ENCODE peak calls at places on chromosomes 11 and 22, in five cellular contexts. E is psoas muscle, X is RPMI7951, T is AG09319, L is H54. J is an unnamed sample.

GRCh38 chr22:30537083-30537731 is 9.3 kb downstream of the SEC14L6 start:
- DNase-seq in E (no peak), L (no peak), T (no peak), X (no peak), J (no peak)

GRCh38 chr22:23849009-23850006 is 8.4 kb upstream of the SLC2A11 start:
- DNase-seq in T (peak), E (peak), L (peak), X (peak), J (peak)

GRCh38 chr11:119488256-119488995 is 65.5 kb upstream of the THY1 start:
- DNase-seq in E (no peak), T (no peak), L (no peak), X (no peak), J (no peak)

GRCh38 chr22:21866821-21867527 is 471 bp downstream of the MAPK1 start:
- DNase-seq in E (no peak), L (peak), T (no peak), X (no peak), J (peak)

GRCh38 chr11:112639469-112639868 is 321.8 kb upstream of the NCAM1 start:
- DNase-seq in T (no peak), L (no peak), X (no peak), E (no peak), J (no peak)

GRCh38 chr11:124837491-124837856 is 27.8 kb upstream of the ROBO3 start:
- DNase-seq in E (no peak), X (peak), T (peak), L (peak), J (peak)

GRCh38 chr22:26648011-26648497 is 9.3 kb upstream of the MIAT start:
- DNase-seq in E (no peak), L (no peak), X (peak), T (no peak), J (no peak)

GRCh38 chr11:14095882-14096281 is 133.4 kb downstream of the SPON1 start:
- DNase-seq in E (no peak), T (no peak), L (no peak), X (no peak), J (no peak)

GRCh38 chr11:100824041-100824440 is 137.0 kb downstream of the ARHGAP42 start:
- DNase-seq in T (no peak), E (no peak), X (peak), L (no peak), J (no peak)

GRCh38 chr11:67436459-67437081 is 912 bp downstream of the PTPRCAP start:
- DNase-seq in T (no peak), X (no peak), L (no peak), E (no peak), J (peak)

GRCh38 chr11:121615506-121615905 is 162.7 kb upstream of the SORL1-AS1 start:
- DNase-seq in X (peak), E (no peak), T (no peak), L (no peak), J (peak)

GRCh38 chr22:19472233-19472632 is 6.8 kb downstream of the UFD1 start:
- DNase-seq in T (no peak), E (no peak), X (no peak), L (no peak), J (no peak)

GRCh38 chr11:2521681-2522630 is 77.1 kb downstream of the KCNQ1 start:
- DNase-seq in E (peak), L (no peak), T (no peak), X (no peak), J (no peak)

GRCh38 chr11:64891215-64891848 is 12.9 kb upstream of the EHD1 start:
- DNase-seq in T (no peak), X (no peak), E (no peak), L (no peak), J (no peak)

GRCh38 chr22:44091021-44091721 is 67.1 kb downstream of the PARVB start:
- DNase-seq in T (no peak), L (no peak), X (peak), E (no peak), J (no peak)

GRCh38 chr22:47165338-47165931 is 403.0 kb downstream of the TBC1D22A start:
- DNase-seq in X (no peak), E (no peak), T (no peak), L (no peak), J (no peak)

GRCh38 chr11:89521792-89522191 is 30.6 kb upstream of the NOX4 start:
- DNase-seq in X (no peak), T (no peak), E (no peak), L (no peak), J (no peak)

GRCh38 chr11:3880724-3881123 is 25.3 kb downstream of the STIM1 start:
- DNase-seq in E (no peak), T (no peak), X (peak), L (peak), J (no peak)

GRCh38 chr11:122656073-122656630 is 630 bp downstream of the UBASH3B start:
- DNase-seq in T (no peak), E (peak), X (peak), L (peak), J (peak)

GRCh38 chr22:42353883-42354727 is 78.1 kb downstream of the NFAM1 start:
- DNase-seq in L (no peak), X (peak), E (no peak), T (peak), J (no peak)

GRCh38 chr22:42270512-42271190 is at the start of gene TCF20:
- DNase-seq in T (no peak), X (peak), E (peak), L (peak), J (peak)